ENCODE peak calls at places on chromosome 22, in five cellular contexts. N, A, C, Y and H are unnamed samples. For H3K9me3, the result is how much of the 10 kb centered on the place peaks cover.

GRCh38 chr22:20531404-20532181 is 24.2 kb downstream of the MED15 start:
- DNase-seq in N (peak), A (peak), C (no peak), Y (no peak), H (peak)

GRCh38 chr22:35376728-35377472 is 4.0 kb upstream of the HMOX1 start:
- DNase-seq in N (peak), A (peak), C (peak), Y (peak), H (peak)

GRCh38 chr22:34243023-34243422 is 322.7 kb upstream of the LARGE1 start:
- DNase-seq in N (no peak), A (no peak), C (no peak), Y (no peak), H (no peak)

GRCh38 chr22:47250995-47251765 is 488.7 kb downstream of the TBC1D22A start:
- DNase-seq in N (no peak), A (no peak), C (no peak), Y (no peak), H (no peak)

GRCh38 chr22:37519268-37520195 is at the start of gene CARD10:
- DNase-seq in N (peak), A (peak), C (no peak), Y (no peak), H (peak)

GRCh38 chr22:17484608-17485007 is 78.7 kb upstream of the SLC25A18 start:
- DNase-seq in N (no peak), A (no peak), C (no peak), Y (no peak), H (no peak)

GRCh38 chr22:45317551-45318167 is 7.9 kb downstream of the FAM118A start:
- DNase-seq in N (peak), A (peak), C (no peak), Y (no peak), H (no peak)

GRCh38 chr22:17120711-17121234 is 387 bp downstream of the TMEM121B start:
- DNase-seq in N (peak), A (no peak), C (no peak), Y (no peak), H (no peak)

GRCh38 chr22:28075260-28075981 is 156.4 kb upstream of the PITPNB start:
- DNase-seq in N (peak), A (peak), C (no peak), Y (no peak), H (peak)

GRCh38 chr22:35299217-35299716 is 427 bp upstream of the TOM1 start:
- DNase-seq in N (no peak), A (no peak), C (no peak), Y (no peak), H (no peak)

GRCh38 chr22:43228330-43228729 is 41.4 kb upstream of the TTLL12 start:
- DNase-seq in N (peak), A (no peak), C (no peak), Y (no peak), H (no peak)

GRCh38 chr22:46137218-46137766 is 13.0 kb upstream of the PPARA start:
- DNase-seq in N (no peak), A (no peak), C (no peak), Y (peak), H (no peak)

GRCh38 chr22:40247976-40248375 is 70.3 kb downstream of the TNRC6B start:
- DNase-seq in N (no peak), A (no peak), C (no peak), Y (no peak), H (no peak)

GRCh38 chr22:26303475-26303874 is 125.6 kb upstream of the ASPHD2 start:
- DNase-seq in N (no peak), A (no peak), C (no peak), Y (no peak), H (no peak)

GRCh38 chr22:44589831-44590230 is 91.8 kb upstream of the RTL6 start:
- DNase-seq in N (no peak), A (no peak), C (no peak), Y (peak), H (no peak)

GRCh38 chr22:21937041-21937820 is 15.4 kb downstream of the PPM1F start:
- DNase-seq in N (no peak), A (peak), C (no peak), Y (peak), H (no peak)

GRCh38 chr22:42955842-42956241 is 59.1 kb downstream of the PACSIN2 start:
- DNase-seq in N (no peak), A (no peak), C (no peak), Y (no peak), H (no peak)

GRCh38 chr22:36153756-36154155 is 6.8 kb downstream of the APOL3 start:
- DNase-seq in N (no peak), A (no peak), C (no peak), Y (no peak), H (no peak)

GRCh38 chr22:26851125-26851524 is 193.7 kb downstream of the MIAT start:
- DNase-seq in N (no peak), A (no peak), C (no peak), Y (no peak), H (no peak)

GRCh38 chr22:30429887-30430286 is 4.3 kb downstream of the MTFP1 start:
- DNase-seq in N (no peak), A (no peak), C (no peak), Y (no peak), H (no peak)

GRCh38 chr22:33922268-33922667 is 2.0 kb upstream of the LARGE1 start:
- DNase-seq in N (peak), A (no peak), C (no peak), Y (peak), H (peak)

GRCh38 chr22:27247691-27248434 is 553.7 kb downstream of the MN1 start:
- DNase-seq in N (peak), A (peak), C (no peak), Y (no peak), H (peak)

GRCh38 chr22:17980013-17980510 is 44.3 kb downstream of the MICAL3 start:
- DNase-seq in N (no peak), A (no peak), C (no peak), Y (peak), H (no peak)

GRCh38 chr22:28112548-28113043 is 193.5 kb upstream of the PITPNB start:
- DNase-seq in N (peak), A (peak), C (no peak), Y (no peak), H (peak)

GRCh38 chr22:27195104-27195503 is 537.7 kb downstream of the MIAT start:
- DNase-seq in N (peak), A (peak), C (no peak), Y (no peak), H (no peak)

GRCh38 chr22:45320326-45320976 is 10.7 kb downstream of the FAM118A start:
- DNase-seq in N (no peak), A (no peak), C (no peak), Y (no peak), H (no peak)

GRCh38 chr22:27206001-27206746 is 548.8 kb downstream of the MIAT start:
- DNase-seq in N (no peak), A (no peak), C (no peak), Y (no peak), H (no peak)

GRCh38 chr22:46239261-46240048 is 10.6 kb downstream of the CDPF1 start:
- DNase-seq in N (no peak), A (no peak), C (no peak), Y (peak), H (no peak)

GRCh38 chr22:19831016-19831415 is 23.7 kb downstream of the GNB1L start:
- DNase-seq in N (no peak), A (no peak), C (no peak), Y (no peak), H (no peak)

GRCh38 chr22:45280995-45281394 is 3.8 kb upstream of the UPK3A start:
- DNase-seq in N (no peak), A (no peak), C (no peak), Y (no peak), H (no peak)

GRCh38 chr22:36442506-36443197 is 38.8 kb downstream of the TXN2 start:
- DNase-seq in N (no peak), A (no peak), C (no peak), Y (no peak), H (no peak)

GRCh38 chr22:44668886-44669724 is 32.9 kb upstream of the PRR5 start:
- DNase-seq in N (no peak), A (peak), C (no peak), Y (no peak), H (no peak)

GRCh38 chr22:35955546-35955945 is 73.1 kb downstream of the RBFOX2 start:
- DNase-seq in N (no peak), A (no peak), C (no peak), Y (no peak), H (no peak)

GRCh38 chr22:46484861-46485595 is 52.4 kb downstream of the CELSR1 start:
- DNase-seq in N (no peak), A (no peak), C (no peak), Y (no peak), H (no peak)

GRCh38 chr22:45125198-45125597 is 38.5 kb upstream of the NUP50 start:
- DNase-seq in N (no peak), A (no peak), C (no peak), Y (no peak), H (no peak)

GRCh38 chr22:37300551-37301017 is 18.3 kb downstream of the CYTH4 start:
- DNase-seq in N (no peak), A (no peak), C (no peak), Y (no peak), H (no peak)

GRCh38 chr22:26086359-26086758 is 82.9 kb upstream of the SEZ6L start:
- DNase-seq in N (no peak), A (no peak), C (no peak), Y (no peak), H (no peak)

GRCh38 chr22:37148031-37148651 is 1.6 kb downstream of the IL2RB start:
- DNase-seq in N (no peak), A (peak), C (no peak), Y (peak), H (no peak)

GRCh38 chr22:20904980-20905355 is 12.2 kb upstream of the CRKL start:
- DNase-seq in N (no peak), A (no peak), C (no peak), Y (no peak), H (no peak)

GRCh38 chr22:41952713-41953112 is 763 bp downstream of the SMIM45 start:
- DNase-seq in N (no peak), A (no peak), C (no peak), Y (no peak), H (no peak)
- TF ChIP-seq POLR2A in N (no peak), A (no peak), C (no peak), Y (no peak), H (no peak)

DNA sequence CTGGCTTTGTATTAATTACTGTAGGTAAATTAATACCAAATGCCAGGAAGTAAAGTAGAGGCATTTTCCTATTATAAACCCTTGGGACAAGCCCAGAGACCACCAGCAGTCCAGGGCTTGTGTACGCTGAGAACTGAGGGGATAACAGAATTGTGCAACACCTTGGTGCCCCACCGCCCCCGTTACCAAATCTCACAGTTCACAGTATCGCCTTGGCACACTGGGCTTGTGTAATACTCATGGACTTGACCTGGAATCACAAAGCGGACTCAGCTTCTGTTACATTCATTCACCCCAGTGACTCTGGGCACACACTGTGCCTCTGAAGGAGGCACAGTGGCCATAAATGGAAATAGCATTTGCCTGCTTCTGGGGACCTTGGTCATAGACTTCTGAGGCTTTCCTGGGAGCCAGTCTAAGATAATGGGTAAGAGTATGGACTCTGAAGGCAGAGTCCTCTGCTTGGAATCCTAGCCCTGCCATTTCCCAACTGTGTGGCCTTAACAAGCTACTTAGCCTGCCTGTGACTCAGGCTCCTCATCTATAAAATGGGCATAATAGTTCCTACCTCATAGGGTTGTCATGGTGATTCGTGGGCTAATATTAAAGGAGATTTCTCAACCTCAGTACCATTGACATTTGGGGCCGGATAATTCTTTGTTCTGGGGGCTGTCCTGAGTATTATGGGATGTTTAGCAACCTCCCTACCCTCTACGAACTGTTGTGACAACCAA is 53.7 kb downstream of the TIMP3 start:
- DNase-seq in N (no peak), A (no peak), C (no peak), Y (no peak), H (no peak)
- H3K9me3 ChIP-seq in N (under half), A (under half), C (under half), Y (under half), H (under half)

DNA sequence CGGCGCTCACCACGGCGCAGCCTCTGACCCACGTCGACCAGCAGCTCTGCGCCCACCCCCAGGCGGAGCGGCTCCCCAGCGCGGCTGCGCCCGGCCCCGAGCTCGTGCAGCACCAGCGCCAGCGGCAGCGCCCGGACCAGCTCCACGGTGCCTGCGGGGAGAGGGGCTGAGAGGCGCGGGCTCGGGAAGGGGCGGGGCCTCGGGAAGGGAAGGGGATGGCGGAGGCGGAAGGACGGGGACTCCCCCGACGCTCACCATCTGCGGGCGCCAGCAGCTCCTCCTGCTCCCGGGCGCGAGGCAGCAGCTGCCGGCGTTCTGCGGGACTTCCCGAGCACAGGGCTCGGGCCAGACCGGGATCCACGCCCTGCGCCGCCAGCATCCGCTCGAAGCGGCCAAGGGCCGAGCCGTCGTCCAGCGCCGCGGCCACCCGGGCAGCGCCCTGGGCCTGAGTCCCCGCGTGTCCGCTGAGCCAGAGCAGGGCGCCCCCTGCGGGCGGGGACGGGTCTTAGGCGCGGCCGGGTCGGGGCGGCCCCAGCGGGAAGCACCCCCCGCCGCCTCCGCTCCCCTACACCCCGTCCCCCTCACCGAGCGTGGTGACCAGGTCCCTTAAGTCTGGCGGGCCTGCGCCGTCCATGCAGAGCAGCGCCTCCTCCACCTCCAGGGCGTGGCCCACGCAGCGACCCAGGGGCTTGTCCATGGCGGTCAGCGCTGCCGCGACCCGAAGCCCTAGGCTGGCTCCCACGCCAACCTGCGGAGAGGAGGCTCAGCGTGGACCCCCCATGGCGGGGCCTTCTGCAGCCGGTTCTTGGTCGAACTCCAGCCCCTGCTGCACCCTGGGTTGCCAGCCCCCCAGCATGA is 822 bp upstream of the SCO2 start:
- DNase-seq in N (peak), A (peak), C (no peak), Y (peak), H (peak)
- TF ChIP-seq POLR2A in N (no peak), A (peak), C (no peak), Y (no peak), H (no peak)

DNA sequence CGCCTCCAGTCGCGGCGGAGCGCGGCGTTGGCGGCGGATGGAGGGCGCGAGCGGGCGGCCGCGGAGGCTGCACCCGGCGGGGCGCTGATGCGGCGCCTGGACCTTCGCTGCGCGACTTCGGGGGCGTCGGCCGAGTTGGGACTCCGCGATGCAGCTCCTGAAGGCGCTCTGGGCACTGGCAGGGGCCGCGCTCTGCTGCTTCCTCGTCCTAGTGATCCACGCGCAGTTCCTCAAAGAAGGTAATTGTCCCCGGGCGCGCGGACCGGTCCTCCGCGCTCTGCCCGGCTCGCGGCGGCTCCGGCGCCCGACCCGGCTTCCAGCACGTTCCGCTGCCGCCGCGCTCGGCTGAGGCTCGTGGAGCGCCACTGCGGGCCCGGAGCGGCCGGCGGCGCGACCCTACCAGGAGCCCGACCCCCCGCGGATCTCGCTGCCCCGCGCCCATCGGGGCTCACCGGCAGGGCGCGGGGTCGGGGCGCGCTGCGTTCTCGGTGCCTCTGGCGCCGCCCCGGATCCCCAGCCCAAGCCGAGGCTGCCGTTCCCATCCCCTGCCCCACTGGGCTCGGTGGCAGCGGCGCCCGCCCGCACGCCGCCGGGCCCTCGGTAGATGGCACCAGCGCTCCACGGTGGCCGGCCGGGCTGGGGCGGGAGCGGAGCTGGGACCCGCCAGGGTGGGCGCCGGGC is 1251.2 kb downstream of the BRD1 start:
- DNase-seq in N (no peak), A (no peak), C (no peak), Y (no peak), H (no peak)
- H3K9me3 ChIP-seq in N (under half), A (under half), C (under half), Y (under half), H (under half)

DNA sequence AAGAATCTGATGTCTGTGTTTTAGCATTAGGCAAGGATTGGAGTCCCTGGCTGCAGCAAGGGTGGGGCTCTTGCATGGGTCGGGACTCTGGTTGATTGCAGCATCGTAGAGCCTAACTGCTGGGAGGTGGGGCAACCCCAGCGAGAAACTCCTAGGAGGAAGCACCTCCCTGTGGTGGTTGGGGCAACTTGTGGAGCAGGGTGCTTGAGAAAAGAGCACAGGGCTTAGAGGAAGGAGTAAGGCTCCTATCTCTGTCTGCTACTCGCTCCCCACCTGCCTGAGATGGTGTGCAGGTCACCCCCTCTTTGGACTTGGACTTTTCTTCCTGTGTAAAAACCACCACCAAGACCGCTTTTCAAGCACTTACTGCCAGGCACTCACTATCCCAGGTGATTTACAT is 15.6 kb downstream of the SREBF2 start:
- DNase-seq in N (no peak), A (no peak), C (no peak), Y (peak), H (no peak)
- TF ChIP-seq POLR2A in N (no peak), A (no peak), C (no peak), Y (no peak), H (no peak)

GRCh38 chr22:48429621-48430020 is 1398.1 kb downstream of the BRD1 start:
- DNase-seq in N (no peak), A (no peak), C (no peak), Y (no peak), H (no peak)

GRCh38 chr22:48428556-48429371 is 1398.9 kb downstream of the BRD1 start:
- DNase-seq in N (no peak), A (no peak), C (no peak), Y (no peak), H (no peak)

GRCh38 chr22:48426466-48427380 is 1401.0 kb downstream of the BRD1 start:
- DNase-seq in N (no peak), A (no peak), C (no peak), Y (no peak), H (no peak)

GRCh38 chr22:48425091-48425506 is 1402.6 kb downstream of the BRD1 start:
- DNase-seq in N (no peak), A (no peak), C (no peak), Y (no peak), H (no peak)

DNA sequence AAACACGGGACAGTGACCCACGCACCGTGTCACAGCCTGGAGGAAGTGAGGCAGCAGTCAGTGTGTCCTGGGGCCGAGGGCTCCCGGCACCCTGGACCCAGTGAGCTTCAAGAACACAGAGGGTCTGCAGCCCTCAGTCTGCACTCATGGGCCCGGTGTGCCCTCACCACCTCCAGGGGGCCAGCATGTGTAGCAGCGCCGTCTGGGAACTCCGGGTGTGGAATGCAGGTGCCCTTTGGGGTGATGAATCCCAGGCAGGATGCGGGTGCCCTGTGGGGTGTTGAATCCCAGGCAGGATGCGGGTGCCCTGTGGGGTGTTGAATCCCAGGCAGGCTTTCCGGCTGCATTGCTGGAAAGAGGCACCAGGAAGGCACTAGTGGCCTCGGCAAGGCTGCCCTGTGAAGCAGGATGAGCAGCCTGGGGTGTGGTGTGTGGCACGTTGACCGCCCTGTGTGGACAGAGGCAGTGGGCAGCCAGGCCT is 1399.9 kb downstream of the BRD1 start:
- DNase-seq in N (no peak), A (no peak), C (no peak), Y (no peak), H (no peak)
- H3K9me3 ChIP-seq in N (under half), A (under half), C (under half), Y (under half), H (under half)

DNA sequence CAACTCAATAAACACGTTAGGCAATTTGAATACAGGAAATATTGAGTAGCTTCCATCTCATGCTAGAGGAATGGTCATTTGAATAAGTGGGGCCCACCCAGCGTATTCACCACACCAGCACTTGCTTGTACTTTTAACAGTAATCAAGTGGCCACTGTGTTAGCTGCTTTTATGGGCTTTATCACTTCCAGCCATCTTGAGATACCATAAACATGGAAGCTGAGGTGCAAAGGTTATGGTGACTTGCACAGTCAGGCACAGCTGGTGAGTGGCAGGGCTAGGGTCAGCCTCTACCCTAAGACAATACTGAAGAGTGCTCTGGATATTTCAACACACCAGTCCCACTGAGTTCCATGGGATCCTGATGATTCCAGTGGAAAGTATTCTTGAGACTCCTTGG is 6.7 kb downstream of the JOSD1 start:
- DNase-seq in N (no peak), A (no peak), C (no peak), Y (no peak), H (no peak)
- TF ChIP-seq POLR2A in N (no peak), A (no peak), C (no peak), Y (no peak), H (no peak)